ENCODE peak calls at places on chromosomes 5 and 9, in nine cellular contexts. Z is heart right ventricle; V is kidney; I is CD8-positive, alpha-beta T cell; B is transverse colon; X is WERI-Rb-1; F is lower lobe of right lung; K is esophagus squamous epithelium; M is uterus. C is an unnamed sample.

GRCh38 chr9:109182940-109183798 is 16.1 kb upstream of the FRRS1L start:
- DNase-seq in Z (no peak), V (no peak), I (no peak), B (peak), X (peak), F (no peak), K (no peak), M (no peak), C (no peak)

GRCh38 chr5:143213851-143214363 is 189.6 kb downstream of the NR3C1 start:
- DNase-seq in Z (no peak), V (no peak), I (no peak), B (no peak), X (no peak), F (no peak), K (no peak), M (no peak), C (no peak)

GRCh38 chr5:166430491-166431319 is 1860.7 kb upstream of the WWC1 start:
- DNase-seq in Z (no peak), V (no peak), I (no peak), B (no peak), X (no peak), F (no peak), K (no peak), M (no peak), C (no peak)

GRCh38 chr9:34124923-34125322 is 1.6 kb downstream of the DCAF12 start:
- DNase-seq in Z (no peak), V (no peak), I (no peak), B (no peak), X (no peak), F (no peak), K (no peak), M (no peak), C (no peak)

GRCh38 chr5:181084631-181085195 is 44.6 kb downstream of the BTNL9 start:
- DNase-seq in Z (no peak), V (no peak), I (no peak), B (no peak), X (no peak), F (no peak), K (no peak), M (no peak), C (no peak)

GRCh38 chr9:98142182-98142924 is 23.3 kb upstream of the TRIM14 start:
- DNase-seq in Z (no peak), V (no peak), I (no peak), B (peak), X (no peak), F (peak), K (no peak), M (no peak), C (no peak)

GRCh38 chr9:124779368-124780059 is 2.6 kb downstream of the OLFML2A start:
- DNase-seq in Z (no peak), V (peak), I (no peak), B (no peak), X (peak), F (no peak), K (no peak), M (peak), C (no peak)

GRCh38 chr5:91123896-91124295 is 259.2 kb downstream of the ARRDC3 start:
- DNase-seq in Z (no peak), V (no peak), I (no peak), B (no peak), X (no peak), F (no peak), K (no peak), M (no peak), C (no peak)

GRCh38 chr5:96868603-96869371 is 7.5 kb upstream of the ERAP2 start:
- DNase-seq in Z (peak), V (no peak), I (peak), B (no peak), X (peak), F (no peak), K (no peak), M (no peak), C (no peak)

GRCh38 chr9:124284237-124284831 is 26.6 kb downstream of the NEK6 start:
- DNase-seq in Z (peak), V (no peak), I (no peak), B (no peak), X (no peak), F (peak), K (no peak), M (no peak), C (no peak)

GRCh38 chr5:133353741-133354140 is 258.6 kb downstream of the FSTL4 start:
- DNase-seq in Z (no peak), V (no peak), I (no peak), B (no peak), X (no peak), F (no peak), K (no peak), M (no peak), C (no peak)

GRCh38 chr9:109767404-109767803 is 12.6 kb upstream of the PALM2AKAP2 start:
- DNase-seq in Z (no peak), V (no peak), I (no peak), B (no peak), X (no peak), F (no peak), K (no peak), M (no peak), C (no peak)

GRCh38 chr5:1820926-1821325 is 19.7 kb downstream of the NDUFS6 start:
- DNase-seq in Z (no peak), V (no peak), I (no peak), B (no peak), X (no peak), F (no peak), K (no peak), M (no peak), C (no peak)

GRCh38 chr9:130513094-130513493 is 66.3 kb upstream of the FUBP3 start:
- DNase-seq in Z (no peak), V (no peak), I (no peak), B (no peak), X (no peak), F (no peak), K (no peak), M (no peak), C (no peak)

GRCh38 chr5:55160493-55161209 is 680 bp downstream of the GPX8 start:
- DNase-seq in Z (peak), V (peak), I (no peak), B (peak), X (no peak), F (no peak), K (no peak), M (peak), C (peak)

GRCh38 chr5:108529381-108529780 is 147.5 kb upstream of the FBXL17 start:
- DNase-seq in Z (no peak), V (no peak), I (no peak), B (no peak), X (no peak), F (no peak), K (no peak), M (no peak), C (no peak)

GRCh38 chr9:126844085-126844484 is 16.4 kb upstream of the ZBTB34 start:
- DNase-seq in Z (no peak), V (no peak), I (no peak), B (no peak), X (no peak), F (no peak), K (no peak), M (no peak), C (no peak)

GRCh38 chr5:76490970-76491369 is 87.9 kb downstream of the IQGAP2 start:
- DNase-seq in Z (no peak), V (no peak), I (no peak), B (no peak), X (no peak), F (no peak), K (no peak), M (no peak), C (no peak)

GRCh38 chr5:178312900-178313299 is 80.3 kb upstream of the PHYKPL start:
- DNase-seq in Z (peak), V (peak), I (no peak), B (peak), X (no peak), F (peak), K (no peak), M (no peak), C (no peak)

GRCh38 chr5:95940758-95941682 is 20.6 kb downstream of the ELL2 start:
- DNase-seq in Z (no peak), V (no peak), I (no peak), B (no peak), X (no peak), F (no peak), K (no peak), M (no peak), C (no peak)

GRCh38 chr9:69919461-69920061 is 98.9 kb downstream of the CFAP95 start:
- DNase-seq in Z (peak), V (no peak), I (no peak), B (no peak), X (no peak), F (no peak), K (no peak), M (no peak), C (no peak)

GRCh38 chr9:129451089-129451656 is 169.7 kb downstream of the C9orf50 start:
- DNase-seq in Z (peak), V (peak), I (no peak), B (no peak), X (no peak), F (no peak), K (no peak), M (peak), C (no peak)

GRCh38 chr9:37410969-37411785 is 11.3 kb upstream of the GRHPR start:
- DNase-seq in Z (no peak), V (no peak), I (no peak), B (no peak), X (no peak), F (no peak), K (no peak), M (no peak), C (no peak)

GRCh38 chr5:107869459-107870115 is 198.8 kb upstream of the EFNA5 start:
- DNase-seq in Z (no peak), V (no peak), I (no peak), B (no peak), X (no peak), F (no peak), K (no peak), M (no peak), C (no peak)

GRCh38 chr5:98414938-98415337 is 358.5 kb upstream of the RGMB start:
- DNase-seq in Z (no peak), V (no peak), I (no peak), B (no peak), X (no peak), F (no peak), K (no peak), M (no peak), C (no peak)

GRCh38 chr5:123937230-123937629 is 425.3 kb downstream of the CSNK1G3 start:
- DNase-seq in Z (peak), V (no peak), I (no peak), B (no peak), X (peak), F (no peak), K (no peak), M (no peak), C (no peak)

GRCh38 chr9:70131296-70131695 is 87.6 kb downstream of the MAMDC2 start:
- DNase-seq in Z (no peak), V (no peak), I (no peak), B (no peak), X (no peak), F (no peak), K (no peak), M (no peak), C (no peak)

GRCh38 chr5:33892419-33893151 is 795 bp upstream of the ADAMTS12 start:
- DNase-seq in Z (peak), V (no peak), I (no peak), B (peak), X (no peak), F (no peak), K (no peak), M (peak), C (no peak)

GRCh38 chr5:33891731-33892418 is at the start of gene ADAMTS12:
- DNase-seq in Z (peak), V (peak), I (no peak), B (peak), X (no peak), F (no peak), K (no peak), M (peak), C (no peak)

GRCh38 chr5:33890633-33891032 is 1.2 kb downstream of the ADAMTS12 start:
- DNase-seq in Z (no peak), V (no peak), I (no peak), B (no peak), X (no peak), F (no peak), K (no peak), M (no peak), C (no peak)

GRCh38 chr5:33888582-33888981 is 3.2 kb downstream of the ADAMTS12 start:
- DNase-seq in Z (no peak), V (no peak), I (no peak), B (no peak), X (no peak), F (no peak), K (no peak), M (no peak), C (no peak)

GRCh38 chr5:33890147-33890546 is 1.6 kb downstream of the ADAMTS12 start:
- DNase-seq in Z (no peak), V (no peak), I (no peak), B (no peak), X (no peak), F (no peak), K (no peak), M (no peak), C (no peak)
- H3K4me3 ChIP-seq in Z (peak), V (peak), I (no peak), B (no peak), X (no peak), F (peak), K (peak), M (peak), C (peak)

DNA sequence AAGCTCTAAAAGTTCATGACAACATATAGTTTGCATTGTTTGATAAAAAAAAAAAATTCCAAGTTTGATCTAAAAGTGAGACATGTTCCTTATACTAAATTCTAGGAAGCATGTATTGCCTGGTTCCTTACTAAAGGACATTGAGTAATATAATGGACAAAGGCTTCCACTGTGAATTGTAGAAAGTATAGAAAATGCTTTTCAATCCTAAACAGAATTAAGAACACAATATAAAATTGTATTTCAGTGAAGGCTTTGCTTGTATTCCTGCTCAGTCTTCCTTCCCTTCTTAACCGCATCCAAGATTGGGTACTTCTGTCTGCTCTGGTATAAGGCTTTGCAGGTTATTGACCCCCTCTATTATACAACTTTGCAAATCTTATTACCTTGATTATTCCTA is 2.4 kb downstream of the RECK start:
- DNase-seq in Z (no peak), V (no peak), I (no peak), B (no peak), X (no peak), F (no peak), K (no peak), M (no peak), C (no peak)
- H3K27ac ChIP-seq in Z (no peak), V (no peak), I (no peak), B (no peak), X (no peak), F (no peak), K (no peak), M (no peak), C (no peak)

GRCh38 chr5:20129491-20129890 is 141.5 kb upstream of the CDH18 start:
- DNase-seq in Z (no peak), V (no peak), I (no peak), B (no peak), X (no peak), F (no peak), K (no peak), M (no peak), C (no peak)

GRCh38 chr5:20128346-20128745 is 140.3 kb upstream of the CDH18 start:
- DNase-seq in Z (no peak), V (no peak), I (no peak), B (no peak), X (no peak), F (no peak), K (no peak), M (no peak), C (no peak)
- TF ChIP-seq CTCF in Z (no peak), V (no peak), I (no peak), B (no peak), X (no peak), F (no peak), K (no peak), M (no peak), C (no peak)

GRCh38 chr5:176536132-176536901 is 885 bp downstream of the RNF44 start:
- DNase-seq in Z (peak), V (peak), I (peak), B (peak), X (peak), F (peak), K (no peak), M (peak), C (no peak)

GRCh38 chr5:176533894-176534611 is 3.1 kb downstream of the RNF44 start:
- DNase-seq in Z (no peak), V (peak), I (peak), B (peak), X (no peak), F (peak), K (no peak), M (peak), C (no peak)

GRCh38 chr5:176534640-176535039 is 2.6 kb downstream of the RNF44 start:
- DNase-seq in Z (no peak), V (peak), I (no peak), B (peak), X (no peak), F (no peak), K (no peak), M (no peak), C (no peak)

GRCh38 chr5:176535655-176536131 is 1.5 kb downstream of the RNF44 start:
- DNase-seq in Z (no peak), V (peak), I (no peak), B (no peak), X (no peak), F (no peak), K (no peak), M (no peak), C (no peak)

GRCh38 chr5:176535101-176535654 is 2.0 kb downstream of the RNF44 start:
- DNase-seq in Z (no peak), V (peak), I (no peak), B (peak), X (no peak), F (peak), K (no peak), M (no peak), C (no peak)
- H3K4me3 ChIP-seq in Z (peak), V (peak), I (peak), B (peak), X (peak), F (peak), K (peak), M (peak), C (peak)

GRCh38 chr5:11655681-11656080 is 248.6 kb downstream of the CTNND2 start:
- DNase-seq in Z (no peak), V (no peak), I (no peak), B (no peak), X (no peak), F (no peak), K (no peak), M (no peak), C (no peak)

GRCh38 chr5:11650936-11651335 is 253.3 kb downstream of the CTNND2 start:
- DNase-seq in Z (no peak), V (no peak), I (no peak), B (no peak), X (no peak), F (no peak), K (no peak), M (no peak), C (no peak)
- H3K27ac ChIP-seq in Z (no peak), V (no peak), I (no peak), B (no peak), X (no peak), F (no peak), K (no peak), M (no peak), C (no peak)

C was measured in coronary artery.